ENCODE peak calls at places on chromosome X, in ten cellular contexts. One of them, this sample, is unnamed.
A peak's percentile ranks its signal among the peaks of the same experiment; 100 is the strongest.

GRCh38 chrX:148871422-148872152 is 371.2 kb downstream of the AFF2 start:
- DNase-seq in suprapubic skin: no peak
- DNase-seq in stomach: no peak
- DNase-seq in SK-N-SH: no peak
- DNase-seq in GM12878: no peak
- DNase-seq in tibial nerve: no peak
- DNase-seq in sigmoid colon: no peak
- DNase-seq in transverse colon: no peak
- DNase-seq in esophagus muscularis mucosa: no peak
- DNase-seq in K562: no peak
- DNase-seq in this sample: no peak

GRCh38 chrX:68732906-68733493 is 85.5 kb downstream of the STARD8 start:
- DNase-seq in esophagus muscularis mucosa: no peak
- DNase-seq in tibial nerve: peak; percentile 71
- DNase-seq in SK-N-SH: peak; percentile 69
- DNase-seq in GM12878: no peak
- DNase-seq in K562: peak; percentile 76
- DNase-seq in suprapubic skin: peak; percentile 65
- DNase-seq in stomach: peak; percentile 71
- DNase-seq in sigmoid colon: peak; percentile 78
- DNase-seq in transverse colon: peak; percentile 61
- DNase-seq in this sample: peak; percentile 80

GRCh38 chrX:2427737-2428136 is 73.0 kb downstream of the DHRSX start:
- DNase-seq in tibial nerve: no peak
- DNase-seq in K562: no peak
- DNase-seq in suprapubic skin: no peak
- DNase-seq in stomach: no peak
- DNase-seq in sigmoid colon: no peak
- DNase-seq in esophagus muscularis mucosa: no peak
- DNase-seq in GM12878: no peak
- DNase-seq in transverse colon: no peak
- DNase-seq in SK-N-SH: no peak
- DNase-seq in this sample: no peak

GRCh38 chrX:69387559-69388487 is 116.3 kb upstream of the NALF2 start:
- DNase-seq in K562: peak; percentile 54
- DNase-seq in stomach: peak; percentile 46
- DNase-seq in transverse colon: peak; percentile 19
- DNase-seq in suprapubic skin: no peak
- DNase-seq in tibial nerve: peak; percentile 27
- DNase-seq in esophagus muscularis mucosa: no peak
- DNase-seq in sigmoid colon: no peak
- DNase-seq in SK-N-SH: peak; percentile 78
- DNase-seq in GM12878: no peak
- DNase-seq in this sample: peak; percentile 62

GRCh38 chrX:153744210-153745066 is 19.6 kb upstream of the PLXNB3 start:
- DNase-seq in suprapubic skin: peak; percentile 62
- DNase-seq in K562: peak; percentile 28
- DNase-seq in SK-N-SH: peak; percentile 65
- DNase-seq in stomach: no peak
- DNase-seq in GM12878: no peak
- DNase-seq in sigmoid colon: peak; percentile 76
- DNase-seq in tibial nerve: no peak
- DNase-seq in esophagus muscularis mucosa: no peak
- DNase-seq in transverse colon: no peak
- DNase-seq in this sample: no peak

GRCh38 chrX:105460366-105460765 is 239.9 kb upstream of the TEX13A start:
- DNase-seq in esophagus muscularis mucosa: no peak
- DNase-seq in transverse colon: no peak
- DNase-seq in tibial nerve: no peak
- DNase-seq in SK-N-SH: no peak
- DNase-seq in GM12878: no peak
- DNase-seq in K562: no peak
- DNase-seq in sigmoid colon: no peak
- DNase-seq in suprapubic skin: no peak
- DNase-seq in stomach: no peak
- DNase-seq in this sample: no peak

GRCh38 chrX:126770179-126770578 is 49.4 kb upstream of the PRR32 start:
- DNase-seq in tibial nerve: peak; percentile 5
- DNase-seq in sigmoid colon: no peak
- DNase-seq in esophagus muscularis mucosa: no peak
- DNase-seq in transverse colon: no peak
- DNase-seq in SK-N-SH: peak; percentile 22
- DNase-seq in K562: peak; percentile 5
- DNase-seq in GM12878: no peak
- DNase-seq in suprapubic skin: no peak
- DNase-seq in stomach: no peak
- DNase-seq in this sample: no peak

GRCh38 chrX:153925739-153926593 is at the start of gene ARHGAP4:
- DNase-seq in transverse colon: no peak
- DNase-seq in tibial nerve: no peak
- DNase-seq in suprapubic skin: no peak
- DNase-seq in sigmoid colon: no peak
- DNase-seq in esophagus muscularis mucosa: no peak
- DNase-seq in stomach: no peak
- DNase-seq in GM12878: no peak
- DNase-seq in SK-N-SH: no peak
- DNase-seq in K562: peak; percentile 76
- DNase-seq in this sample: no peak

GRCh38 chrX:101408530-101408836 is 461 bp downstream of the HNRNPH2 start:
- DNase-seq in K562: no peak
- DNase-seq in tibial nerve: no peak
- DNase-seq in suprapubic skin: no peak
- DNase-seq in transverse colon: no peak
- DNase-seq in SK-N-SH: no peak
- DNase-seq in sigmoid colon: no peak
- DNase-seq in GM12878: no peak
- DNase-seq in esophagus muscularis mucosa: no peak
- DNase-seq in stomach: no peak
- DNase-seq in this sample: no peak

GRCh38 chrX:13659057-13659456 is 6.1 kb downstream of the TCEANC start:
- DNase-seq in SK-N-SH: no peak
- DNase-seq in GM12878: no peak
- DNase-seq in suprapubic skin: no peak
- DNase-seq in stomach: no peak
- DNase-seq in K562: no peak
- DNase-seq in sigmoid colon: no peak
- DNase-seq in esophagus muscularis mucosa: no peak
- DNase-seq in tibial nerve: no peak
- DNase-seq in transverse colon: no peak
- DNase-seq in this sample: no peak

GRCh38 chrX:46913710-46914109 is 1.5 kb downstream of the JADE3 start:
- DNase-seq in esophagus muscularis mucosa: no peak
- DNase-seq in GM12878: no peak
- DNase-seq in tibial nerve: peak; percentile 11
- DNase-seq in SK-N-SH: peak; percentile 21
- DNase-seq in K562: peak; percentile 22
- DNase-seq in suprapubic skin: no peak
- DNase-seq in stomach: peak; percentile 27
- DNase-seq in transverse colon: peak; percentile 10
- DNase-seq in sigmoid colon: no peak
- DNase-seq in this sample: peak; percentile 22

GRCh38 chrX:112866175-112866574 is 25.5 kb upstream of the AMOT start:
- DNase-seq in SK-N-SH: no peak
- DNase-seq in GM12878: no peak
- DNase-seq in K562: no peak
- DNase-seq in sigmoid colon: no peak
- DNase-seq in transverse colon: no peak
- DNase-seq in tibial nerve: no peak
- DNase-seq in suprapubic skin: no peak
- DNase-seq in stomach: no peak
- DNase-seq in esophagus muscularis mucosa: no peak
- DNase-seq in this sample: no peak

GRCh38 chrX:97633798-97634197 is 750.1 kb downstream of the RPA4 start:
- DNase-seq in transverse colon: no peak
- DNase-seq in suprapubic skin: no peak
- DNase-seq in tibial nerve: no peak
- DNase-seq in stomach: no peak
- DNase-seq in SK-N-SH: no peak
- DNase-seq in esophagus muscularis mucosa: no peak
- DNase-seq in sigmoid colon: no peak
- DNase-seq in GM12878: no peak
- DNase-seq in K562: no peak
- DNase-seq in this sample: no peak

GRCh38 chrX:97637289-97637688 is 753.6 kb downstream of the RPA4 start:
- DNase-seq in transverse colon: no peak
- DNase-seq in stomach: no peak
- DNase-seq in SK-N-SH: no peak
- DNase-seq in esophagus muscularis mucosa: no peak
- DNase-seq in tibial nerve: no peak
- DNase-seq in sigmoid colon: no peak
- DNase-seq in suprapubic skin: no peak
- DNase-seq in GM12878: no peak
- DNase-seq in K562: no peak
- DNase-seq in this sample: no peak

GRCh38 chrX:97638621-97639020 is 754.9 kb downstream of the RPA4 start:
- DNase-seq in stomach: no peak
- DNase-seq in suprapubic skin: no peak
- DNase-seq in K562: no peak
- DNase-seq in esophagus muscularis mucosa: no peak
- DNase-seq in sigmoid colon: no peak
- DNase-seq in tibial nerve: no peak
- DNase-seq in GM12878: no peak
- DNase-seq in SK-N-SH: no peak
- DNase-seq in transverse colon: no peak
- DNase-seq in this sample: no peak

GRCh38 chrX:97639526-97639925 is 755.8 kb downstream of the RPA4 start:
- DNase-seq in suprapubic skin: no peak
- DNase-seq in stomach: no peak
- DNase-seq in SK-N-SH: no peak
- DNase-seq in sigmoid colon: no peak
- DNase-seq in GM12878: no peak
- DNase-seq in transverse colon: no peak
- DNase-seq in tibial nerve: no peak
- DNase-seq in K562: no peak
- DNase-seq in esophagus muscularis mucosa: no peak
- DNase-seq in this sample: no peak
- H3K4me3 ChIP-seq in suprapubic skin: no peak overlapping the region
- H3K4me3 ChIP-seq in stomach: no peak overlapping the region
- H3K4me3 ChIP-seq in SK-N-SH: no peak overlapping the region
- H3K4me3 ChIP-seq in sigmoid colon: no peak overlapping the region
- H3K4me3 ChIP-seq in GM12878: no peak overlapping the region
- H3K4me3 ChIP-seq in transverse colon: no peak overlapping the region
- H3K4me3 ChIP-seq in tibial nerve: no peak overlapping the region
- H3K4me3 ChIP-seq in K562: no peak overlapping the region
- H3K4me3 ChIP-seq in esophagus muscularis mucosa: no peak overlapping the region
- H3K4me3 ChIP-seq in this sample: no peak overlapping the region

DNA sequence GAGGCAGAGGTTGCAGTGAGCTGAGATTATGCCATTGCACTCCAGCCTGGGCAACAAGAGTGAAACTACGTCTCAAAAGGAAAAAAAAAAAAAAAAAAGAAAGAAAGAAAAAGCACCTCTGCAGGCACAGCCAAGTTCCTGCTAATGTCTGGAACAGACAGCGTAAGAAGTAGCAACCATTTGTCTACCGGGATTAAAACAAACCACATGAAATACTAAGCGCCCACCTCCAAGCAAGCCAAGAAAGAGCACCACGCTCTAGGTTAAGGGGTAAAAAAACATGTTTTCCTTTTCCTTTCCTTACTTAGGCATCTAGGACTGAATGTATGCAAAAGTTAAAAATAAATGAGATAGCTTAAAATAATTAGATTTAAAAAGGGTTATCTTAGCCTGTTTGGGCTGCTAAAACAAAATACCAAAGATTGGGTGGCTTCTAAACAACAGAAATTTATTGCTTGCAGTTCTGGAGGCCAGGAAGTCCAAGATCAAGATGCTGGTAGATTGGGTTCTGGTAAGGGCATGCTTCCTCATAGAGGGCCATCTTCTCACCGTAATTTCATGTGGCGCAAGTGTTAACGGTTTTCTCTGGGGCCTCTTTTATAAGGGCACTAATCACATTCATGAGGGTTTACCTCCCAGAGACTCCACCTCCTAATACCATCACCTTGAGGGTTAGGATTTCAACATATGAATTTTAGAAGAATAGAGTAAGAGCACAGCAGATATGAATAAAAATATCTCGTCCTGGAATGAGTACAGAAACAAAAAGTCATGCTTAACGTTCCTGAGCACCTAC is 12.3 kb downstream of the GPC4 start:
- DNase-seq in K562: no peak
- DNase-seq in stomach: no peak
- DNase-seq in tibial nerve: no peak
- DNase-seq in suprapubic skin: no peak
- DNase-seq in transverse colon: no peak
- DNase-seq in GM12878: no peak
- DNase-seq in sigmoid colon: no peak
- DNase-seq in SK-N-SH: no peak
- DNase-seq in esophagus muscularis mucosa: no peak
- DNase-seq in this sample: no peak
- H3K36me3 ChIP-seq in K562: no peaks in the 10 kb centered on the region
- H3K36me3 ChIP-seq in stomach: no peaks in the 10 kb centered on the region
- H3K36me3 ChIP-seq in tibial nerve: no peaks in the 10 kb centered on the region
- H3K36me3 ChIP-seq in suprapubic skin: no peaks in the 10 kb centered on the region
- H3K36me3 ChIP-seq in transverse colon: no peaks in the 10 kb centered on the region
- H3K36me3 ChIP-seq in GM12878: no peaks in the 10 kb centered on the region
- H3K36me3 ChIP-seq in sigmoid colon: no peaks in the 10 kb centered on the region
- H3K36me3 ChIP-seq in SK-N-SH: no peaks in the 10 kb centered on the region
- H3K36me3 ChIP-seq in esophagus muscularis mucosa: no peaks in the 10 kb centered on the region
- H3K36me3 ChIP-seq in this sample: no peaks in the 10 kb centered on the region

DNA sequence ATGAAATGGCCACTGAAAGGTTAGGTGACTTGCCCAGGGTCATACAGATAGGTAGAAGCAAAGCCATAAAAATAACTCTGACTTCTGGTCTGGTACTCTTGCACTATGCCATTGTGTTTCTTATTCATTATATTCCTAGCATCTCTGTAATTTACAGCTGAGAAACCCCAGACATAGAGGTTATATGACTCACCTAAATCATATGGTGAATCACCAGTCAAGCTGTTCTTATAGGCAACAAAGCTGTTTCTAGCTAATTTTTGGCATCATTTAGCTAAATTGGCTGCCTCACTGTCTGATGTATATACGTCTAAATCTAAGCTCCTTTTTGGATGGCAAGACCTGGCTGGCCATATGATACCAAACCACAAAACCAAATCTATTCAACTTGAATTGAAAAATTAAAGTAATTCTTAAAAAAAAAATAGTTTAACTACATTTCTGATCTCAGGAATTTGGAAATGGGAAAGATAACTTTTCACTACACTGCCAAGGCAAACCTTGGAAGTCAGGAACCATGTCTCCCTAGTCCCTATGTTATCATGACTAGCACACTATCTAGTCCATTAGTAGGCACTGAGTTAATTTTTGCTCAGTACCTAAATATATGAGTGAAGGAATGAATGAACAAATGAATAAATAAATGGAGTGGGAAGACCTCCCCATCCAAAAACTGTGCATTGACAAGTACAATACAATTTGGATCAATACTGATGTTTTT is 41.3 kb upstream of the STAG2 start:
- DNase-seq in esophagus muscularis mucosa: no peak
- DNase-seq in suprapubic skin: no peak
- DNase-seq in K562: no peak
- DNase-seq in transverse colon: no peak
- DNase-seq in SK-N-SH: no peak
- DNase-seq in sigmoid colon: no peak
- DNase-seq in tibial nerve: no peak
- DNase-seq in stomach: no peak
- DNase-seq in GM12878: no peak
- DNase-seq in this sample: no peak
- TF ChIP-seq EP300 in esophagus muscularis mucosa: no peak
- TF ChIP-seq EP300 in suprapubic skin: no peak
- TF ChIP-seq EP300 in K562: no peak
- TF ChIP-seq EP300 in transverse colon: no peak
- TF ChIP-seq EP300 in SK-N-SH: peak; percentile 52
- TF ChIP-seq EP300 in sigmoid colon: no peak
- TF ChIP-seq EP300 in tibial nerve: no peak
- TF ChIP-seq EP300 in stomach: no peak
- TF ChIP-seq EP300 in GM12878: no peak
- TF ChIP-seq EP300 in this sample: no peak

GRCh38 chrX:75154871-75155270 is 1.2 kb downstream of the ABCB7 start:
- DNase-seq in stomach: no peak
- DNase-seq in K562: no peak
- DNase-seq in sigmoid colon: no peak
- DNase-seq in transverse colon: no peak
- DNase-seq in tibial nerve: no peak
- DNase-seq in GM12878: no peak
- DNase-seq in suprapubic skin: no peak
- DNase-seq in SK-N-SH: no peak
- DNase-seq in esophagus muscularis mucosa: no peak
- DNase-seq in this sample: no peak
- H3K4me3 ChIP-seq in stomach: no peak overlapping the region
- H3K4me3 ChIP-seq in K562: peak overlapping the region; percentile 63
- H3K4me3 ChIP-seq in sigmoid colon: peak overlapping the region; percentile 62
- H3K4me3 ChIP-seq in transverse colon: no peak overlapping the region
- H3K4me3 ChIP-seq in tibial nerve: no peak overlapping the region
- H3K4me3 ChIP-seq in GM12878: peak overlapping the region; percentile 48
- H3K4me3 ChIP-seq in suprapubic skin: peak overlapping the region; percentile 63
- H3K4me3 ChIP-seq in SK-N-SH: no peak overlapping the region
- H3K4me3 ChIP-seq in esophagus muscularis mucosa: peak overlapping the region; percentile 70
- H3K4me3 ChIP-seq in this sample: no peak overlapping the region